ENCODE peak calls at places on chromosomes 7 and 10, in four cellular contexts. A is adipocyte, K is tibial nerve, G is left lung. N is an unnamed sample.

GRCh38 chr10:99172130-99172738 is 63.4 kb downstream of the HPSE2 start:
- DNase-seq in A (peak; percentile 30), G (no peak), K (no peak), N (no peak)

GRCh38 chr7:91953618-91954017 is 13.0 kb downstream of the AKAP9 start:
- DNase-seq in G (no peak), A (no peak), K (no peak), N (no peak)

GRCh38 chr10:58266003-58266825 is 1.5 kb downstream of the IPMK start:
- DNase-seq in G (no peak), A (peak; percentile 86), K (no peak), N (no peak)

GRCh38 chr7:44867073-44867990 is 18.0 kb downstream of the PURB start:
- DNase-seq in A (peak; percentile 83), K (no peak), G (no peak), N (no peak)

GRCh38 chr7:131302876-131303707 is 24.6 kb upstream of the MKLN1 start:
- DNase-seq in A (peak; percentile 15), G (no peak), K (no peak), N (peak; percentile 12)

GRCh38 chr7:148543-148931 is 43.8 kb upstream of the FAM20C start:
- DNase-seq in A (no peak), K (no peak), G (no peak), N (no peak)

GRCh38 chr10:119339099-119339498 is 131.7 kb downstream of the GRK5 start:
- DNase-seq in K (no peak), G (no peak), A (no peak), N (no peak)

GRCh38 chr10:132893090-132893489 is 49.3 kb downstream of the CFAP46 start:
- DNase-seq in G (peak; percentile 19), A (no peak), K (no peak), N (no peak)

GRCh38 chr7:81308643-81309354 is 389.9 kb upstream of the SEMA3C start:
- DNase-seq in G (no peak), A (peak; percentile 71), K (no peak), N (no peak)

GRCh38 chr7:47180268-47180826 is 401.6 kb downstream of the TNS3 start:
- DNase-seq in A (peak; percentile 90), G (no peak), K (peak; percentile 75), N (no peak)

GRCh38 chr10:93752761-93753160 is 5.0 kb upstream of the LGI1 start:
- DNase-seq in G (no peak), A (peak; percentile 54), K (no peak), N (no peak)

GRCh38 chr10:121490906-121491519 is 107.2 kb downstream of the FGFR2 start:
- DNase-seq in G (peak; percentile 60), A (no peak), K (no peak), N (no peak)
- H3K9me3 ChIP-seq in G (no peaks in the 10 kb centered on the region), A (peaks cover 4% of the 10 kb centered on the region), K (no peaks in the 10 kb centered on the region), N (no peaks in the 10 kb centered on the region)

DNA sequence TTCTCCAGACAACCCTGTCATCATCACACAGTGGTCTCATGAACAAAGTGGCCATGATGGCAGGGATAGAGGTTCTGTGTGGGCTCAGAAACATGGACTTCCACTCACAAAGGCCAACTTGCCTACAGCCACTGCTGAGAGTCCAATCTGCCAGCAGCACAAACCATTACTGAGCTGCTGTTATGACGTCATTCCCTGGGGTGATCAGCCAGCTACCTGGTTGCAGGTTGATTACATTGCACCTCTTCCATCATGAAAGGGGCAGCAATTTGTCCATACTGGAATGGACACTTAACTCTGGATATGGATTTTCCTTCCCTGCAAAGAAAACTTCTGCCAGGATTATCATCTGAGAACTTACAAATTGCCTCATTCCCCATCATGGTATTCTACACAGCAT is 1275.9 kb downstream of the TYW1 start:
- DNase-seq in A (no peak), K (no peak), G (no peak), N (no peak)
- H3K9me3 ChIP-seq in A (no peaks in the 10 kb centered on the region), K (no peaks in the 10 kb centered on the region), G (peaks cover 10% of the 10 kb centered on the region), N (no peaks in the 10 kb centered on the region)

DNA sequence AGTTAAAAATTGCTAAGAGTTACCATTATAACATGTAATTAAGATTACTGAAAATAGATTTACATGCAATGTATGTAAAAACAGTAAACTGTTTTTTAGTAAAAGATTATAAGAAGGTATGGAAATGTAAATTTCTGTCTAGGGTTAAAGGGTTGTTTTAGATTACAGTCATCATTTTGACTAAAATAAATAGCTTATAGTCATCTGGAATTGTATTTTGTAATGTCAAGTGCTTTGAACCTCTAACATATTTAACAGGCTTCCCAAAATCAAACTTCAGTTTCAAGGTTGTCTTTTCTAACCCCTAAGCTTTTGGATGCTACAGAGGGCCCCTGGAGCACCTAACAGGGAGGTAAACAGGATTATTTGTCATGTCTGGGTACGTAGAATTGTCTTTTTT is 35.0 kb upstream of the ZNF746 start:
- DNase-seq in A (no peak), K (no peak), G (no peak), N (no peak)
- H3K9me3 ChIP-seq in A (peaks cover 61% of the 10 kb centered on the region), K (peaks cover 38% of the 10 kb centered on the region), G (peaks cover 75% of the 10 kb centered on the region), N (peaks cover 8% of the 10 kb centered on the region)

GRCh38 chr10:92405006-92405924 is 114.3 kb downstream of the MARCHF5 start:
- DNase-seq in K (no peak), A (no peak), G (no peak), N (no peak)

GRCh38 chr10:92407305-92408016 is 116.5 kb downstream of the MARCHF5 start:
- DNase-seq in A (no peak), K (peak; percentile 46), G (peak; percentile 41), N (no peak)

GRCh38 chr10:92410501-92410900 is 119.5 kb downstream of the MARCHF5 start:
- DNase-seq in K (no peak), A (no peak), G (no peak), N (no peak)

GRCh38 chr10:92404592-92404991 is 113.6 kb downstream of the MARCHF5 start:
- DNase-seq in A (no peak), K (no peak), G (no peak), N (no peak)

GRCh38 chr10:92408017-92408361 is 117.0 kb downstream of the MARCHF5 start:
- DNase-seq in K (no peak), G (no peak), A (no peak), N (no peak)
- H3K9me3 ChIP-seq in K (no peaks in the 10 kb centered on the region), G (no peaks in the 10 kb centered on the region), A (no peaks in the 10 kb centered on the region), N (no peaks in the 10 kb centered on the region)

GRCh38 chr10:38103754-38104153 is 9.6 kb downstream of the ZNF37A start:
- DNase-seq in A (no peak), G (no peak), K (no peak), N (no peak)
- H3K9me3 ChIP-seq in A (peaks cover 82% of the 10 kb centered on the region), G (peaks cover 94% of the 10 kb centered on the region), K (peaks cover 90% of the 10 kb centered on the region), N (peaks cover 11% of the 10 kb centered on the region)

GRCh38 chr7:18860226-18860625 is 257.2 kb downstream of the TWIST1 start:
- DNase-seq in A (peak; percentile 71), K (no peak), G (no peak), N (no peak)
- H3K9me3 ChIP-seq in A (no peaks in the 10 kb centered on the region), K (no peaks in the 10 kb centered on the region), G (no peaks in the 10 kb centered on the region), N (no peaks in the 10 kb centered on the region)

GRCh38 chr7:106862317-106863183 is 2.5 kb upstream of the PIK3CG start:
- DNase-seq in A (peak; percentile 74), K (no peak), G (no peak), N (no peak)
- H3K9me3 ChIP-seq in A (peaks cover 8% of the 10 kb centered on the region), K (no peaks in the 10 kb centered on the region), G (peaks cover 8% of the 10 kb centered on the region), N (no peaks in the 10 kb centered on the region)

GRCh38 chr10:131180086-131180485 is 131.4 kb downstream of the TCERG1L start:
- DNase-seq in G (no peak), A (no peak), K (no peak), N (no peak)

GRCh38 chr10:131183546-131184045 is 127.9 kb downstream of the TCERG1L start:
- DNase-seq in K (no peak), G (no peak), A (no peak), N (no peak)

GRCh38 chr10:131179386-131179785 is 132.1 kb downstream of the TCERG1L start:
- DNase-seq in G (no peak), A (no peak), K (no peak), N (no peak)

GRCh38 chr10:131178956-131179355 is 132.6 kb downstream of the TCERG1L start:
- DNase-seq in A (no peak), K (no peak), G (no peak), N (no peak)

GRCh38 chr10:131180941-131181855 is 130.3 kb downstream of the TCERG1L start:
- DNase-seq in A (no peak), G (no peak), K (no peak), N (no peak)
- H3K9me3 ChIP-seq in A (no peaks in the 10 kb centered on the region), G (peaks cover 8% of the 10 kb centered on the region), K (no peaks in the 10 kb centered on the region), N (no peaks in the 10 kb centered on the region)

GRCh38 chr7:138249975-138250374 is 173.7 kb downstream of the AKR1D1 start:
- DNase-seq in A (no peak), K (no peak), G (no peak), N (no peak)

GRCh38 chr7:138246391-138246790 is 170.1 kb downstream of the AKR1D1 start:
- DNase-seq in K (no peak), A (no peak), G (no peak), N (no peak)

GRCh38 chr7:138247568-138248328 is 171.5 kb downstream of the AKR1D1 start:
- DNase-seq in G (no peak), K (no peak), A (peak; percentile 4), N (no peak)

GRCh38 chr7:138247081-138247480 is 170.8 kb downstream of the AKR1D1 start:
- DNase-seq in A (no peak), K (no peak), G (no peak), N (no peak)

DNA sequence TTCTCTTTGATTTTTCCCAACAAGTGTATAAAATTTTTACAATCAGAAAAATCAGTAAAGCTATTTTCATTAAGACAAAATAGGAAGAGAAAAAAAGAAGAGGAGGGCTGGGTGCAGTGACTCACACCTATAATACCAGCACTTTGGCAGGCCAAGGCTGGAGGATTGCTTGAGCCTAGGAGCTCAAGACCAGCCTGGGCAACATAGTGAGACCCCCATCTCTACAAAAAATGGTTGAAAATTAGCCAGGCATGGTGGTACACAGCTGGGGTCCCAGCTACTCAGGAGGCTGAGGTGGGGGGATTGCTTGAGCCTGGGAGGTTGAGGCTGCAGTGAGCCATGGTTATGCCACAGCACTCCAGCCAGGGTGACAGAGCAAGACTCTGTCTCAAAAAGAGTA is 172.3 kb downstream of the AKR1D1 start:
- DNase-seq in K (no peak), G (no peak), A (no peak), N (no peak)
- H3K9me3 ChIP-seq in K (no peaks in the 10 kb centered on the region), G (peaks cover 11% of the 10 kb centered on the region), A (no peaks in the 10 kb centered on the region), N (no peaks in the 10 kb centered on the region)

DNA sequence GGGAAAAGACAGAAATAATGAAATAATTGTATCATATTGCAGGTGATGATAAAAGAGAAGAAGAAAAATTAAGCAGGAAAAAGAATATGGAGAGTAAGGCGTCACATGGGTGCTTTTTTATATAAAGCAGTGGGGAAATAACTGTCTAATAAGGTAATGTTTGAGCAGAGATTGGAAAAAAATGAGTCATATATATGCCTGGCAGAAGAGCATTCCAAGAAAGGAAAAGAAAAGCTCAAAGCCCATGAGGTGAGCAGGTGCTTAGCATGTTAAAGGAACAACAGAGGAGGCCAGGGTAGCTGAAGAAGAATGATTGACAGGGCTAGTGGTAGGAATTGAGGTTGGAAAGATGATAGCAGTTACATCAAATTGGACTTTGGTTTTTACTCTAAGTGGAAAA is 739.5 kb downstream of the SORCS1 start:
- DNase-seq in G (no peak), A (no peak), K (no peak), N (no peak)
- H3K9me3 ChIP-seq in G (no peaks in the 10 kb centered on the region), A (no peaks in the 10 kb centered on the region), K (no peaks in the 10 kb centered on the region), N (peaks cover 7% of the 10 kb centered on the region)

N was measured in T-helper 17 cell.